ENCODE peak calls at places on chromosomes 4 and X, in ten cellular contexts. One of them, this sample, is unnamed.

GRCh38 chr4:62531731-62532130 is 1331.6 kb downstream of the ADGRL3 start:
- DNase-seq in NCI-H1105 treated with DMSO at 0.1 percent for 48 hours: no peak
- DNase-seq in WTC11: peak
- DNase-seq in ureter: no peak
- DNase-seq in hypothalamus: no peak
- DNase-seq in glutamatergic neuron: no peak
- DNase-seq in GM03348: no peak
- DNase-seq in esophagus squamous epithelium: no peak
- DNase-seq in RWPE2: no peak
- DNase-seq in iris pigment epithelial cell: no peak
- DNase-seq in this sample: no peak

GRCh38 chrX:118839334-118839958 is 15.8 kb downstream of the ZCCHC12 start:
- DNase-seq in RWPE2: no peak
- DNase-seq in WTC11: peak
- DNase-seq in esophagus squamous epithelium: no peak
- DNase-seq in GM03348: peak
- DNase-seq in glutamatergic neuron: peak
- DNase-seq in ureter: peak
- DNase-seq in iris pigment epithelial cell: peak
- DNase-seq in hypothalamus: peak
- DNase-seq in NCI-H1105 treated with DMSO at 0.1 percent for 48 hours: peak
- DNase-seq in this sample: peak

GRCh38 chrX:56576721-56577120 is 13.3 kb downstream of the UBQLN2 start:
- DNase-seq in ureter: no peak
- DNase-seq in WTC11: no peak
- DNase-seq in iris pigment epithelial cell: no peak
- DNase-seq in esophagus squamous epithelium: no peak
- DNase-seq in GM03348: no peak
- DNase-seq in glutamatergic neuron: no peak
- DNase-seq in RWPE2: no peak
- DNase-seq in hypothalamus: no peak
- DNase-seq in NCI-H1105 treated with DMSO at 0.1 percent for 48 hours: no peak
- DNase-seq in this sample: no peak

GRCh38 chr4:166675411-166675810 is 558.9 kb downstream of the SPOCK3 start:
- DNase-seq in esophagus squamous epithelium: no peak
- DNase-seq in ureter: no peak
- DNase-seq in glutamatergic neuron: no peak
- DNase-seq in GM03348: no peak
- DNase-seq in RWPE2: no peak
- DNase-seq in hypothalamus: no peak
- DNase-seq in WTC11: no peak
- DNase-seq in iris pigment epithelial cell: peak
- DNase-seq in NCI-H1105 treated with DMSO at 0.1 percent for 48 hours: no peak
- DNase-seq in this sample: no peak

GRCh38 chr4:188021548-188022249 is 26.1 kb downstream of the ZFP42 start:
- DNase-seq in hypothalamus: no peak
- DNase-seq in RWPE2: no peak
- DNase-seq in WTC11: no peak
- DNase-seq in iris pigment epithelial cell: peak
- DNase-seq in esophagus squamous epithelium: no peak
- DNase-seq in ureter: peak
- DNase-seq in glutamatergic neuron: no peak
- DNase-seq in NCI-H1105 treated with DMSO at 0.1 percent for 48 hours: no peak
- DNase-seq in GM03348: no peak
- DNase-seq in this sample: no peak

GRCh38 chrX:119512145-119512800 is 44.0 kb downstream of the SLC25A5 start:
- DNase-seq in ureter: peak
- DNase-seq in WTC11: peak
- DNase-seq in NCI-H1105 treated with DMSO at 0.1 percent for 48 hours: peak
- DNase-seq in iris pigment epithelial cell: peak
- DNase-seq in GM03348: peak
- DNase-seq in RWPE2: no peak
- DNase-seq in esophagus squamous epithelium: no peak
- DNase-seq in hypothalamus: peak
- DNase-seq in glutamatergic neuron: peak
- DNase-seq in this sample: peak

GRCh38 chr4:139015948-139016451 is 419 bp downstream of the NOCT start:
- DNase-seq in GM03348: no peak
- DNase-seq in WTC11: no peak
- DNase-seq in glutamatergic neuron: no peak
- DNase-seq in hypothalamus: peak
- DNase-seq in RWPE2: no peak
- DNase-seq in iris pigment epithelial cell: peak
- DNase-seq in NCI-H1105 treated with DMSO at 0.1 percent for 48 hours: peak
- DNase-seq in ureter: no peak
- DNase-seq in esophagus squamous epithelium: no peak
- DNase-seq in this sample: no peak

GRCh38 chr4:122903766-122904165 is 18.6 kb downstream of the NUDT6 start:
- DNase-seq in RWPE2: no peak
- DNase-seq in GM03348: no peak
- DNase-seq in WTC11: no peak
- DNase-seq in ureter: no peak
- DNase-seq in iris pigment epithelial cell: no peak
- DNase-seq in esophagus squamous epithelium: no peak
- DNase-seq in hypothalamus: no peak
- DNase-seq in glutamatergic neuron: no peak
- DNase-seq in NCI-H1105 treated with DMSO at 0.1 percent for 48 hours: no peak
- DNase-seq in this sample: no peak

GRCh38 chr4:476501-476900 is 22.5 kb downstream of the ZNF721 start:
- DNase-seq in glutamatergic neuron: no peak
- DNase-seq in ureter: no peak
- DNase-seq in WTC11: no peak
- DNase-seq in esophagus squamous epithelium: no peak
- DNase-seq in hypothalamus: no peak
- DNase-seq in iris pigment epithelial cell: peak
- DNase-seq in RWPE2: no peak
- DNase-seq in NCI-H1105 treated with DMSO at 0.1 percent for 48 hours: no peak
- DNase-seq in GM03348: no peak
- DNase-seq in this sample: no peak

GRCh38 chr4:40251366-40251765 is 54.5 kb downstream of the RHOH start:
- DNase-seq in NCI-H1105 treated with DMSO at 0.1 percent for 48 hours: no peak
- DNase-seq in glutamatergic neuron: no peak
- DNase-seq in WTC11: no peak
- DNase-seq in iris pigment epithelial cell: peak
- DNase-seq in RWPE2: no peak
- DNase-seq in hypothalamus: no peak
- DNase-seq in ureter: no peak
- DNase-seq in esophagus squamous epithelium: no peak
- DNase-seq in GM03348: no peak
- DNase-seq in this sample: no peak

GRCh38 chr4:13547563-13548041 is 3.3 kb upstream of the NKX3-2 start:
- DNase-seq in NCI-H1105 treated with DMSO at 0.1 percent for 48 hours: no peak
- DNase-seq in RWPE2: no peak
- DNase-seq in ureter: no peak
- DNase-seq in GM03348: peak
- DNase-seq in iris pigment epithelial cell: no peak
- DNase-seq in glutamatergic neuron: no peak
- DNase-seq in hypothalamus: no peak
- DNase-seq in WTC11: peak
- DNase-seq in esophagus squamous epithelium: no peak
- DNase-seq in this sample: no peak

GRCh38 chr4:112272292-112272691 is 13.4 kb downstream of the TIFA start:
- DNase-seq in iris pigment epithelial cell: no peak
- DNase-seq in esophagus squamous epithelium: no peak
- DNase-seq in GM03348: no peak
- DNase-seq in ureter: no peak
- DNase-seq in WTC11: no peak
- DNase-seq in glutamatergic neuron: no peak
- DNase-seq in NCI-H1105 treated with DMSO at 0.1 percent for 48 hours: no peak
- DNase-seq in RWPE2: no peak
- DNase-seq in hypothalamus: no peak
- DNase-seq in this sample: no peak

GRCh38 chrX:106247162-106247561 is 79.1 kb downstream of the PWWP3B start:
- DNase-seq in GM03348: no peak
- DNase-seq in WTC11: no peak
- DNase-seq in RWPE2: no peak
- DNase-seq in NCI-H1105 treated with DMSO at 0.1 percent for 48 hours: no peak
- DNase-seq in iris pigment epithelial cell: peak
- DNase-seq in esophagus squamous epithelium: no peak
- DNase-seq in ureter: no peak
- DNase-seq in glutamatergic neuron: no peak
- DNase-seq in hypothalamus: no peak
- DNase-seq in this sample: no peak

GRCh38 chrX:34381241-34381640 is 249.1 kb upstream of the FAM47A start:
- DNase-seq in hypothalamus: no peak
- DNase-seq in WTC11: no peak
- DNase-seq in RWPE2: no peak
- DNase-seq in glutamatergic neuron: no peak
- DNase-seq in iris pigment epithelial cell: peak
- DNase-seq in NCI-H1105 treated with DMSO at 0.1 percent for 48 hours: no peak
- DNase-seq in GM03348: no peak
- DNase-seq in ureter: no peak
- DNase-seq in esophagus squamous epithelium: no peak
- DNase-seq in this sample: no peak

GRCh38 chr4:169985881-169986280 is 40.3 kb downstream of the MFAP3L start:
- DNase-seq in RWPE2: no peak
- DNase-seq in NCI-H1105 treated with DMSO at 0.1 percent for 48 hours: no peak
- DNase-seq in GM03348: no peak
- DNase-seq in iris pigment epithelial cell: no peak
- DNase-seq in esophagus squamous epithelium: no peak
- DNase-seq in glutamatergic neuron: no peak
- DNase-seq in WTC11: no peak
- DNase-seq in ureter: no peak
- DNase-seq in hypothalamus: no peak
- DNase-seq in this sample: no peak

GRCh38 chrX:139844163-139844562 is 88.7 kb downstream of the ATP11C start:
- DNase-seq in NCI-H1105 treated with DMSO at 0.1 percent for 48 hours: no peak
- DNase-seq in hypothalamus: no peak
- DNase-seq in RWPE2: no peak
- DNase-seq in WTC11: no peak
- DNase-seq in GM03348: no peak
- DNase-seq in iris pigment epithelial cell: peak
- DNase-seq in glutamatergic neuron: no peak
- DNase-seq in esophagus squamous epithelium: no peak
- DNase-seq in ureter: no peak
- DNase-seq in this sample: no peak

GRCh38 chrX:150460063-150460462 is 96.9 kb downstream of the MAMLD1 start:
- DNase-seq in GM03348: no peak
- DNase-seq in esophagus squamous epithelium: no peak
- DNase-seq in glutamatergic neuron: no peak
- DNase-seq in ureter: no peak
- DNase-seq in hypothalamus: no peak
- DNase-seq in NCI-H1105 treated with DMSO at 0.1 percent for 48 hours: no peak
- DNase-seq in WTC11: no peak
- DNase-seq in iris pigment epithelial cell: no peak
- DNase-seq in RWPE2: no peak
- DNase-seq in this sample: no peak

GRCh38 chr4:128288689-128289106 is 1.1 kb upstream of the PGRMC2 start:
- DNase-seq in glutamatergic neuron: no peak
- DNase-seq in WTC11: no peak
- DNase-seq in GM03348: no peak
- DNase-seq in RWPE2: no peak
- DNase-seq in iris pigment epithelial cell: peak
- DNase-seq in NCI-H1105 treated with DMSO at 0.1 percent for 48 hours: peak
- DNase-seq in hypothalamus: no peak
- DNase-seq in ureter: no peak
- DNase-seq in esophagus squamous epithelium: no peak
- DNase-seq in this sample: no peak

GRCh38 chr4:94251094-94251493 is 43.4 kb downstream of the SMARCAD1 start:
- DNase-seq in WTC11: no peak
- DNase-seq in ureter: no peak
- DNase-seq in NCI-H1105 treated with DMSO at 0.1 percent for 48 hours: no peak
- DNase-seq in RWPE2: no peak
- DNase-seq in iris pigment epithelial cell: no peak
- DNase-seq in esophagus squamous epithelium: no peak
- DNase-seq in hypothalamus: no peak
- DNase-seq in glutamatergic neuron: no peak
- DNase-seq in GM03348: no peak
- DNase-seq in this sample: no peak

GRCh38 chr4:8468746-8469535 is 28.4 kb downstream of the TRMT44 start:
- DNase-seq in hypothalamus: peak
- DNase-seq in WTC11: peak
- DNase-seq in GM03348: peak
- DNase-seq in ureter: peak
- DNase-seq in esophagus squamous epithelium: no peak
- DNase-seq in glutamatergic neuron: peak
- DNase-seq in NCI-H1105 treated with DMSO at 0.1 percent for 48 hours: peak
- DNase-seq in iris pigment epithelial cell: peak
- DNase-seq in RWPE2: no peak
- DNase-seq in this sample: peak

GRCh38 chr4:55347610-55348228 is 1.7 kb downstream of the SRD5A3 start:
- DNase-seq in NCI-H1105 treated with DMSO at 0.1 percent for 48 hours: no peak
- DNase-seq in ureter: no peak
- DNase-seq in iris pigment epithelial cell: no peak
- DNase-seq in RWPE2: no peak
- DNase-seq in hypothalamus: no peak
- DNase-seq in WTC11: no peak
- DNase-seq in GM03348: peak
- DNase-seq in esophagus squamous epithelium: no peak
- DNase-seq in glutamatergic neuron: no peak
- DNase-seq in this sample: no peak

GRCh38 chr4:100095729-100096595 is 94.3 kb downstream of the DDIT4L start:
- DNase-seq in ureter: peak
- DNase-seq in GM03348: peak
- DNase-seq in glutamatergic neuron: peak
- DNase-seq in iris pigment epithelial cell: peak
- DNase-seq in WTC11: peak
- DNase-seq in NCI-H1105 treated with DMSO at 0.1 percent for 48 hours: peak
- DNase-seq in esophagus squamous epithelium: no peak
- DNase-seq in hypothalamus: peak
- DNase-seq in RWPE2: peak
- DNase-seq in this sample: no peak

GRCh38 chr4:3741217-3742011 is 24.8 kb upstream of the ADRA2C start:
- DNase-seq in WTC11: no peak
- DNase-seq in glutamatergic neuron: no peak
- DNase-seq in ureter: no peak
- DNase-seq in GM03348: no peak
- DNase-seq in RWPE2: no peak
- DNase-seq in esophagus squamous epithelium: no peak
- DNase-seq in NCI-H1105 treated with DMSO at 0.1 percent for 48 hours: no peak
- DNase-seq in iris pigment epithelial cell: no peak
- DNase-seq in hypothalamus: no peak
- DNase-seq in this sample: no peak

GRCh38 chr4:169372791-169373190 is 102.0 kb upstream of the SH3RF1 start:
- DNase-seq in GM03348: no peak
- DNase-seq in WTC11: no peak
- DNase-seq in hypothalamus: no peak
- DNase-seq in iris pigment epithelial cell: no peak
- DNase-seq in NCI-H1105 treated with DMSO at 0.1 percent for 48 hours: no peak
- DNase-seq in glutamatergic neuron: no peak
- DNase-seq in RWPE2: no peak
- DNase-seq in ureter: no peak
- DNase-seq in esophagus squamous epithelium: no peak
- DNase-seq in this sample: no peak

GRCh38 chrX:39855748-39856129 is 242.0 kb downstream of the BCOR start:
- DNase-seq in ureter: no peak
- DNase-seq in RWPE2: no peak
- DNase-seq in GM03348: peak
- DNase-seq in iris pigment epithelial cell: no peak
- DNase-seq in NCI-H1105 treated with DMSO at 0.1 percent for 48 hours: peak
- DNase-seq in glutamatergic neuron: no peak
- DNase-seq in hypothalamus: no peak
- DNase-seq in esophagus squamous epithelium: peak
- DNase-seq in WTC11: no peak
- DNase-seq in this sample: no peak

GRCh38 chrX:6849711-6850415 is 297.6 kb upstream of the STS start:
- DNase-seq in NCI-H1105 treated with DMSO at 0.1 percent for 48 hours: no peak
- DNase-seq in GM03348: peak
- DNase-seq in glutamatergic neuron: no peak
- DNase-seq in ureter: no peak
- DNase-seq in RWPE2: no peak
- DNase-seq in WTC11: no peak
- DNase-seq in iris pigment epithelial cell: no peak
- DNase-seq in hypothalamus: no peak
- DNase-seq in esophagus squamous epithelium: no peak
- DNase-seq in this sample: no peak

GRCh38 chr4:27084685-27085356 is 224.2 kb downstream of the STIM2 start:
- DNase-seq in iris pigment epithelial cell: peak
- DNase-seq in GM03348: peak
- DNase-seq in esophagus squamous epithelium: no peak
- DNase-seq in NCI-H1105 treated with DMSO at 0.1 percent for 48 hours: peak
- DNase-seq in ureter: peak
- DNase-seq in glutamatergic neuron: peak
- DNase-seq in WTC11: peak
- DNase-seq in hypothalamus: peak
- DNase-seq in RWPE2: no peak
- DNase-seq in this sample: no peak

GRCh38 chr4:11424000-11424399 is 4.7 kb downstream of the HS3ST1 start:
- DNase-seq in hypothalamus: peak
- DNase-seq in NCI-H1105 treated with DMSO at 0.1 percent for 48 hours: peak
- DNase-seq in ureter: peak
- DNase-seq in WTC11: peak
- DNase-seq in GM03348: no peak
- DNase-seq in esophagus squamous epithelium: no peak
- DNase-seq in glutamatergic neuron: no peak
- DNase-seq in iris pigment epithelial cell: no peak
- DNase-seq in RWPE2: peak
- DNase-seq in this sample: peak